ENCODE peak calls at places on chromosomes 5 and 9, in seven cellular contexts. One of them, this sample, is unnamed. For H3K36me3, the result is how much of the 10 kb centered on the place peaks cover.

GRCh38 chr5:148826082-148826971 is at the start of gene ADRB2:
- DNase-seq in body of pancreas: peak
- DNase-seq in stomach: peak
- DNase-seq in heart left ventricle: peak
- DNase-seq in prostate gland: peak
- DNase-seq in HCT116: peak
- DNase-seq in spleen: peak
- DNase-seq in this sample: peak

GRCh38 chr5:168661593-168662485 is 82.7 kb upstream of the PANK3 start:
- DNase-seq in stomach: no peak
- DNase-seq in prostate gland: no peak
- DNase-seq in spleen: no peak
- DNase-seq in HCT116: no peak
- DNase-seq in heart left ventricle: no peak
- DNase-seq in body of pancreas: no peak
- DNase-seq in this sample: no peak

GRCh38 chr5:78056901-78057514 is 237.5 kb downstream of the AP3B1 start:
- DNase-seq in body of pancreas: no peak
- DNase-seq in prostate gland: no peak
- DNase-seq in heart left ventricle: no peak
- DNase-seq in HCT116: no peak
- DNase-seq in stomach: no peak
- DNase-seq in spleen: no peak
- DNase-seq in this sample: no peak

GRCh38 chr5:96978812-96979449 is 43.1 kb downstream of the LNPEP start:
- DNase-seq in heart left ventricle: no peak
- DNase-seq in body of pancreas: no peak
- DNase-seq in HCT116: no peak
- DNase-seq in prostate gland: no peak
- DNase-seq in spleen: no peak
- DNase-seq in stomach: no peak
- DNase-seq in this sample: no peak

GRCh38 chr5:38258319-38259061 is at the start of gene EGFLAM:
- DNase-seq in body of pancreas: peak
- DNase-seq in stomach: no peak
- DNase-seq in HCT116: no peak
- DNase-seq in heart left ventricle: peak
- DNase-seq in spleen: no peak
- DNase-seq in prostate gland: no peak
- DNase-seq in this sample: no peak

GRCh38 chr5:123089572-123089970 is 530 bp downstream of the PRDM6 start:
- DNase-seq in HCT116: no peak
- DNase-seq in stomach: no peak
- DNase-seq in body of pancreas: peak
- DNase-seq in heart left ventricle: no peak
- DNase-seq in prostate gland: no peak
- DNase-seq in spleen: no peak
- DNase-seq in this sample: no peak

GRCh38 chr5:132055808-132056609 is 4.4 kb upstream of the IL3 start:
- DNase-seq in body of pancreas: peak
- DNase-seq in heart left ventricle: peak
- DNase-seq in stomach: peak
- DNase-seq in HCT116: no peak
- DNase-seq in spleen: peak
- DNase-seq in prostate gland: no peak
- DNase-seq in this sample: peak

GRCh38 chr9:110029422-110029814 is 178.5 kb downstream of the C9orf152 start:
- DNase-seq in stomach: no peak
- DNase-seq in spleen: no peak
- DNase-seq in prostate gland: no peak
- DNase-seq in HCT116: no peak
- DNase-seq in heart left ventricle: no peak
- DNase-seq in body of pancreas: peak
- DNase-seq in this sample: no peak

GRCh38 chr5:1176473-1177391 is 24.7 kb upstream of the SLC6A19 start:
- DNase-seq in prostate gland: no peak
- DNase-seq in body of pancreas: peak
- DNase-seq in stomach: no peak
- DNase-seq in heart left ventricle: no peak
- DNase-seq in HCT116: peak
- DNase-seq in spleen: no peak
- DNase-seq in this sample: no peak

GRCh38 chr9:107465467-107466451 is 23.8 kb downstream of the KLF4 start:
- DNase-seq in heart left ventricle: peak
- DNase-seq in prostate gland: peak
- DNase-seq in stomach: peak
- DNase-seq in body of pancreas: peak
- DNase-seq in HCT116: no peak
- DNase-seq in spleen: peak
- DNase-seq in this sample: no peak

GRCh38 chr9:89278997-89279739 is 31.8 kb upstream of the CKS2 start:
- DNase-seq in heart left ventricle: no peak
- DNase-seq in body of pancreas: peak
- DNase-seq in spleen: no peak
- DNase-seq in prostate gland: no peak
- DNase-seq in stomach: no peak
- DNase-seq in HCT116: peak
- DNase-seq in this sample: no peak

GRCh38 chr9:106916491-106917235 is 53.7 kb downstream of the ZNF462 start:
- DNase-seq in prostate gland: peak
- DNase-seq in HCT116: peak
- DNase-seq in spleen: no peak
- DNase-seq in heart left ventricle: peak
- DNase-seq in body of pancreas: peak
- DNase-seq in stomach: no peak
- DNase-seq in this sample: no peak

GRCh38 chr5:57482671-57483106 is at the start of gene ACTBL2:
- DNase-seq in spleen: no peak
- DNase-seq in HCT116: no peak
- DNase-seq in body of pancreas: no peak
- DNase-seq in heart left ventricle: no peak
- DNase-seq in stomach: no peak
- DNase-seq in prostate gland: no peak
- DNase-seq in this sample: no peak

DNA sequence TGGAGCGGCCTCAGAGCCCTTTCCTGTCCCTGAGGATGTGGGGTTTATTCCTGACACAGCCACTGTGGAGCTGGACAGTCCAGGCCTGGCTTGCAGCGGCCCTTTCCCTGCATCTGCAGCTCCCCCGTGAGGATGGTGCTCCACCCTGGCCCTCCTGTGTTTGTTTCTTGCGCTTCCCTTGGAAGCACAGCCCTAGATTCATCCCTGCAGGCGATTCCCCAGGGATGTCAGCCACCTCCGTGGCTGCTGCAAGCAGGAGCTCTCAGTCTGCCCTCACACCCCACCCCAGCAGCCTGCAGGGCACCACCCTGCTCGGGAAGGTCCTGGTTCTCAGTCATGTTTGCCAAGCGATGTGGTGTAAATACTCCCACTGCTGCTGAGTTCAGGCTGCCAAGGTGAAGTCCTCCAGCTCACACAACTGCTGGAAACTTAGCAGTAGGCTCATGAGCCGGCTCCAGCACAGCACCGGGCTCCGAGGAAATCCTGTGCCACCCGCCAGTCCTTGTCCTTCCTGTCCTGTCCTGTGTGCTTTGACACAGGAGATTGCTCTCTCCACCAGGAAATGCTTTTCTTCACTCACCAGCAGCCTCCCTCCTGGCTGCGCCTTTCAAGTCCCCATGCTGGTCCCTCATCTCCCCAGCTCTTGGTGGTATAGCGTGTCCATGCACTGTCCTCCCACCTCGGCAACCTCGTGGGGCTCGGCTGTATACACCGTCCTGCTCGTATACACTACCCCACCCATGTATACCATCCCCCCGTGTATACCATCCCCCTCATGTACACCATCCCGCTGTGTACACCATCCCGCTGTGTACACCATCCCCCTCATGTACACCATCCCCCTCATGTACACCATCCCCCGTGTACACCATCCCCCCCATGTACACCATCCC is 16.2 kb downstream of the ROPN1L start:
- DNase-seq in spleen: peak
- DNase-seq in stomach: peak
- DNase-seq in body of pancreas: no peak
- DNase-seq in heart left ventricle: no peak
- DNase-seq in prostate gland: peak
- DNase-seq in HCT116: no peak
- DNase-seq in this sample: no peak
- H3K4me3 ChIP-seq in spleen: no peak
- H3K4me3 ChIP-seq in stomach: no peak
- H3K4me3 ChIP-seq in body of pancreas: no peak
- H3K4me3 ChIP-seq in heart left ventricle: no peak
- H3K4me3 ChIP-seq in prostate gland: no peak
- H3K4me3 ChIP-seq in HCT116: no peak
- H3K4me3 ChIP-seq in this sample: no peak

GRCh38 chr5:55338810-55339243 is 31.0 kb downstream of the MTREX start:
- DNase-seq in HCT116: no peak
- DNase-seq in body of pancreas: no peak
- DNase-seq in heart left ventricle: no peak
- DNase-seq in stomach: no peak
- DNase-seq in prostate gland: no peak
- DNase-seq in spleen: no peak
- DNase-seq in this sample: no peak
- H3K36me3 ChIP-seq in HCT116: under half
- H3K36me3 ChIP-seq in body of pancreas: under half
- H3K36me3 ChIP-seq in heart left ventricle: under half
- H3K36me3 ChIP-seq in stomach: under half
- H3K36me3 ChIP-seq in prostate gland: under half
- H3K36me3 ChIP-seq in spleen: under half
- H3K36me3 ChIP-seq in this sample: under half

DNA sequence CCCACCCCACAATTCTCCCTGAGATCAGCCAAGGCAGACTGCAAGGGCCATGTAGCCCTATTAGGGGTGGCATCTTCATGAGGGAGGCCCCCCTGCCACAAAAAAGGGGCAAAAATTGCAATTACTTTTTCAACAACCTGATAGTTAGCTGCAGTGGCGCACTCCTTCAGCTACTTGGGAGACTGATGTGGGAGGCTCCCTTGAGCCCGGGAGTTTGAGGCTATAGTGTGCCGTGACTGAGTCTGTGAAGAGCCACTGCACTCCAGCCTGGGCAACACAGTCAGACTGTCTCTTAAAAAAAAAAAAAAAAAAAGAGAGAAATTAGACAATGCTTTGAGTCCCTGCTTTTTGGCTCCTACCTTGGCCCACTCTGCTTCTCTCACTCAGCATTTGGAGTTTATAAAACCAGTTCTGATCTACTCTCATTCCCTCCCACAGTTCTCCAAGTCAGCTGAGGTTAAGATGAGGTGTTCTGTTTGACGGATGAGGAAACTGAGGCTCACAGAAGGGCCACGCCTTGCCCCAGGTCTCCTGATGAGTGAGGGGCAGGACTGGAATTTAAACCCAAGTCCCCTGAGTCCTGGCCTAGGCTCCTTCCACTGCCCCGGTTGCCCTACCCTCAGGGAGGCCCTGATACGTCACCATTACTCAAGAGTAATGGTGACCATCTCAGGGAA is 8.9 kb downstream of the GPX3 start:
- DNase-seq in spleen: no peak
- DNase-seq in HCT116: no peak
- DNase-seq in stomach: no peak
- DNase-seq in prostate gland: no peak
- DNase-seq in heart left ventricle: no peak
- DNase-seq in body of pancreas: no peak
- DNase-seq in this sample: no peak
- TF ChIP-seq POLR2A in spleen: no peak
- TF ChIP-seq POLR2A in HCT116: no peak
- TF ChIP-seq POLR2A in stomach: no peak
- TF ChIP-seq POLR2A in prostate gland: no peak
- TF ChIP-seq POLR2A in heart left ventricle: no peak
- TF ChIP-seq POLR2A in body of pancreas: no peak
- TF ChIP-seq POLR2A in this sample: no peak

DNA sequence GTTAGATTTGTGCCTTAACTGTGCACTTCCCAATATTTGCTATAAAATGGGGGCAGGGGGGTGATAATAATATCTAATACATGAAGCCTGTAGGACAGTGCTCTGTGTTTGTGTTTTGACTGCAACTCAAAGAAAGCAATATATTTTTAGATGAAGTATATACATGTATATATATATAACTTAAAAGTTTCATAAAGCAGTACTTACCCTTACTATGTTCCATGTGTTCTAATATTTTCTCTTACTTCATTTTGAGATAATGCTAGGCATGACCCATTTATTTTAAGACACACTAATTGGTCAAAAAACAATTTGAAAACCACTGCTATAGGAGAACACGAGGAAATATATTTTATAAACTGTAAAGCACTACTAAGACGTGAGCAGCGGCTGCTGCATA is 2.4 kb downstream of the TRIM52 start:
- DNase-seq in body of pancreas: no peak
- DNase-seq in heart left ventricle: no peak
- DNase-seq in prostate gland: no peak
- DNase-seq in spleen: peak
- DNase-seq in stomach: no peak
- DNase-seq in HCT116: no peak
- DNase-seq in this sample: no peak
- H3K4me3 ChIP-seq in body of pancreas: no peak
- H3K4me3 ChIP-seq in heart left ventricle: peak
- H3K4me3 ChIP-seq in prostate gland: peak
- H3K4me3 ChIP-seq in spleen: peak
- H3K4me3 ChIP-seq in stomach: peak
- H3K4me3 ChIP-seq in HCT116: no peak
- H3K4me3 ChIP-seq in this sample: peak

DNA sequence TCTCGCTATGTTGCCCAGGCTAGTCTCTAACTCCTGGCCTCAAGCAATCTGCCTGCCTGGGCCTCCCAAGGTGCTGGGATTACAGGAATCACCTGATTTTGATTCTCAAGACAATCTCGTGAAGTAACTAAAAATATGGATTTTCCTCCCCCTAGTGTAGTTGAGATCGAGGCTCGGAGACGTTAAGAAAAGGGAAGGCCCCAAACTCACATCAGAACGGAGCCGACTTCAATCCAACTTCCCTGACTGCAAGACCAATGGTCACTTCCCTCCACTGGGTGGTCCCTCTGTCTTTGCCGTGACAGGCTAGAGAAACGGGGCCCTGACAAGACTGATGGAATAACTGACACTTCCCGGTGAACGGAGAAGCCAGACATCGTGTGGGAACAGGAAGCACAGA is 28.3 kb downstream of the BARHL1 start:
- DNase-seq in body of pancreas: no peak
- DNase-seq in heart left ventricle: no peak
- DNase-seq in spleen: no peak
- DNase-seq in stomach: no peak
- DNase-seq in HCT116: no peak
- DNase-seq in prostate gland: no peak
- DNase-seq in this sample: no peak
- H3K36me3 ChIP-seq in body of pancreas: under half
- H3K36me3 ChIP-seq in heart left ventricle: half or more
- H3K36me3 ChIP-seq in spleen: half or more
- H3K36me3 ChIP-seq in stomach: half or more
- H3K36me3 ChIP-seq in HCT116: under half
- H3K36me3 ChIP-seq in prostate gland: under half
- H3K36me3 ChIP-seq in this sample: half or more

GRCh38 chr5:177496111-177497010 is 1.0 kb downstream of the PDLIM7 start:
- DNase-seq in HCT116: peak
- DNase-seq in spleen: peak
- DNase-seq in prostate gland: peak
- DNase-seq in body of pancreas: peak
- DNase-seq in stomach: peak
- DNase-seq in heart left ventricle: peak
- DNase-seq in this sample: no peak
- TF ChIP-seq POLR2A in HCT116: no peak
- TF ChIP-seq POLR2A in spleen: no peak
- TF ChIP-seq POLR2A in prostate gland: peak
- TF ChIP-seq POLR2A in body of pancreas: no peak
- TF ChIP-seq POLR2A in stomach: no peak
- TF ChIP-seq POLR2A in heart left ventricle: peak
- TF ChIP-seq POLR2A in this sample: peak